ENCODE peak calls at places on chromosome 15, in five cellular contexts. U is transverse colon; X is glutamatergic neuron; Y is CD8-positive, alpha-beta T cell; P is GM13976. Q is an unnamed sample.

GRCh38 chr15:84903751-84904150 is 19.3 kb downstream of the SLC28A1 start:
- DNase-seq in U (no peak), X (no peak), Y (no peak), P (no peak), Q (no peak)

GRCh38 chr15:62732078-62732477 is 310.5 kb upstream of the TPM1 start:
- DNase-seq in U (no peak), X (no peak), Y (no peak), P (no peak), Q (no peak)

GRCh38 chr15:60582370-60583036 is 103.6 kb upstream of the ICE2 start:
- DNase-seq in U (no peak), X (no peak), Y (no peak), P (peak), Q (no peak)

GRCh38 chr15:84818221-84819131 is 1.3 kb downstream of the ALPK3 start:
- DNase-seq in U (no peak), X (no peak), Y (no peak), P (no peak), Q (no peak)

GRCh38 chr15:74350295-74351275 is 16.9 kb downstream of the CYP11A1 start:
- DNase-seq in U (no peak), X (no peak), Y (no peak), P (no peak), Q (no peak)

GRCh38 chr15:75224281-75224680 is 22.6 kb downstream of the C15orf39 start:
- DNase-seq in U (no peak), X (no peak), Y (no peak), P (no peak), Q (no peak)

GRCh38 chr15:38373016-38373415 is 80.9 kb upstream of the FAM98B start:
- DNase-seq in U (no peak), X (no peak), Y (no peak), P (no peak), Q (no peak)

GRCh38 chr15:53962646-53963561 is 15.3 kb upstream of the UNC13C start:
- DNase-seq in U (peak), X (peak), Y (no peak), P (no peak), Q (no peak)

GRCh38 chr15:74422723-74423442 is 10.9 kb downstream of the SEMA7A start:
- DNase-seq in U (no peak), X (no peak), Y (no peak), P (no peak), Q (no peak)

GRCh38 chr15:100284191-100284590 is 57.6 kb downstream of the ADAMTS17 start:
- DNase-seq in U (no peak), X (no peak), Y (no peak), P (no peak), Q (no peak)

GRCh38 chr15:66115568-66116206 is 137.9 kb downstream of the MEGF11 start:
- DNase-seq in U (peak), X (no peak), Y (no peak), P (no peak), Q (no peak)

GRCh38 chr15:29770796-29771195 is 51.5 kb downstream of the TJP1 start:
- DNase-seq in U (no peak), X (no peak), Y (no peak), P (no peak), Q (no peak)

GRCh38 chr15:80418892-80419537 is 14.8 kb downstream of the ARNT2 start:
- DNase-seq in U (no peak), X (no peak), Y (no peak), P (peak), Q (no peak)

GRCh38 chr15:92805080-92805708 is 94.9 kb upstream of the CHD2 start:
- DNase-seq in U (no peak), X (no peak), Y (no peak), P (no peak), Q (no peak)

GRCh38 chr15:49331951-49332350 is 91.1 kb upstream of the FGF7 start:
- DNase-seq in U (no peak), X (no peak), Y (no peak), P (no peak), Q (no peak)

GRCh38 chr15:77476999-77477398 is 56.3 kb downstream of the HMG20A start:
- DNase-seq in U (no peak), X (no peak), Y (no peak), P (no peak), Q (no peak)

GRCh38 chr15:51202783-51203182 is 108.1 kb upstream of the TNFAIP8L3 start:
- DNase-seq in U (no peak), X (no peak), Y (no peak), P (no peak), Q (no peak)

GRCh38 chr15:58203537-58203936 is 65.4 kb downstream of the AQP9 start:
- DNase-seq in U (no peak), X (no peak), Y (no peak), P (no peak), Q (no peak)

GRCh38 chr15:29278436-29279099 is 8.9 kb upstream of the NSMCE3 start:
- DNase-seq in U (no peak), X (no peak), Y (no peak), P (no peak), Q (no peak)

GRCh38 chr15:96887730-96888129 is 557.2 kb downstream of the NR2F2 start:
- DNase-seq in U (no peak), X (no peak), Y (no peak), P (no peak), Q (no peak)

GRCh38 chr15:72604794-72605193 is 49.7 kb upstream of the GOLGA6B start:
- DNase-seq in U (no peak), X (no peak), Y (no peak), P (no peak), Q (no peak)

GRCh38 chr15:51051776-51052175 is 42.9 kb downstream of the TNFAIP8L3 start:
- DNase-seq in U (peak), X (no peak), Y (no peak), P (no peak), Q (no peak)

GRCh38 chr15:66882251-66883020 is 180.4 kb downstream of the SMAD6 start:
- DNase-seq in U (no peak), X (no peak), Y (no peak), P (no peak), Q (no peak)

GRCh38 chr15:40660686-40661085 is 34.3 kb upstream of the RAD51 start:
- DNase-seq in U (no peak), X (no peak), Y (no peak), P (no peak), Q (no peak)

GRCh38 chr15:95869920-95870319 is 460.6 kb upstream of the NR2F2 start:
- DNase-seq in U (no peak), X (no peak), Y (no peak), P (no peak), Q (no peak)

GRCh38 chr15:68592054-68592453 is 13.3 kb downstream of the CORO2B start:
- DNase-seq in U (no peak), X (peak), Y (no peak), P (no peak), Q (no peak)

Q was measured in cortex of kidney.